ENCODE peak calls at places on chromosomes 16 and 17, in four cellular contexts. V is body of pancreas, Z is foreskin fibroblast, J is GM12878. R is an unnamed sample.
A peak's percentile ranks its signal among the peaks of the same experiment; 100 is the strongest.

GRCh38 chr16:21026846-21027245 is 123.8 kb downstream of the DNAH3 start:
- DNase-seq in V (no peak), Z (no peak), J (no peak), R (no peak)

GRCh38 chr17:73482674-73483293 is 161.5 kb downstream of the SDK2 start:
- DNase-seq in V (no peak), Z (no peak), J (no peak), R (no peak)

GRCh38 chr16:73610605-73611177 is 562.8 kb upstream of the ZFHX3 start:
- DNase-seq in V (no peak), Z (no peak), J (no peak), R (no peak)

GRCh38 chr16:57016301-57016700 is 26.9 kb downstream of the NLRC5 start:
- DNase-seq in V (no peak), Z (peak; percentile 31), J (no peak), R (no peak)

GRCh38 chr17:8946476-8946875 is 19.0 kb downstream of the PIK3R5 start:
- DNase-seq in V (no peak), Z (no peak), J (no peak), R (no peak)

GRCh38 chr17:38967290-38967738 is at the start of gene FBXO47:
- DNase-seq in V (peak; percentile 91), Z (peak; percentile 94), J (no peak), R (no peak)

GRCh38 chr16:49556252-49557069 is 182.9 kb downstream of the C16orf78 start:
- DNase-seq in V (no peak), Z (peak; percentile 38), J (no peak), R (no peak)

GRCh38 chr17:40309938-40310510 is 1.0 kb downstream of the RARA start:
- DNase-seq in V (no peak), Z (peak; percentile 38), J (no peak), R (no peak)

GRCh38 chr16:65105173-65105572 is 16.7 kb downstream of the CDH11 start:
- DNase-seq in V (no peak), Z (no peak), J (no peak), R (no peak)

GRCh38 chr16:66476328-66477027 is 49.4 kb downstream of the BEAN1 start:
- DNase-seq in V (no peak), Z (no peak), J (no peak), R (no peak)

GRCh38 chr16:30853758-30854157 is 40.1 kb downstream of the BCL7C start:
- DNase-seq in V (no peak), Z (peak; percentile 59), J (no peak), R (no peak)
- TF ChIP-seq CTCF in V (no peak), Z (no peak), J (no peak), R (no peak)

GRCh38 chr16:72530434-72530833 is 358.5 kb upstream of the PMFBP1 start:
- DNase-seq in V (no peak), Z (peak; percentile 39), J (no peak), R (peak; percentile 80)
- TF ChIP-seq CTCF in V (no peak), Z (peak; percentile 19), J (no peak), R (peak; percentile 85)

GRCh38 chr17:44267818-44268490 is at the start of gene SLC4A1:
- DNase-seq in V (no peak), Z (no peak), J (no peak), R (no peak)

GRCh38 chr17:44269118-44269794 is 1.3 kb upstream of the SLC4A1 start:
- DNase-seq in V (peak; percentile 20), Z (no peak), J (no peak), R (no peak)

GRCh38 chr17:44263360-44263902 is 4.5 kb downstream of the SLC4A1 start:
- DNase-seq in V (no peak), Z (no peak), J (no peak), R (no peak)

GRCh38 chr17:44267165-44267455 is 825 bp downstream of the SLC4A1 start:
- DNase-seq in V (no peak), Z (no peak), J (no peak), R (no peak)

DNA sequence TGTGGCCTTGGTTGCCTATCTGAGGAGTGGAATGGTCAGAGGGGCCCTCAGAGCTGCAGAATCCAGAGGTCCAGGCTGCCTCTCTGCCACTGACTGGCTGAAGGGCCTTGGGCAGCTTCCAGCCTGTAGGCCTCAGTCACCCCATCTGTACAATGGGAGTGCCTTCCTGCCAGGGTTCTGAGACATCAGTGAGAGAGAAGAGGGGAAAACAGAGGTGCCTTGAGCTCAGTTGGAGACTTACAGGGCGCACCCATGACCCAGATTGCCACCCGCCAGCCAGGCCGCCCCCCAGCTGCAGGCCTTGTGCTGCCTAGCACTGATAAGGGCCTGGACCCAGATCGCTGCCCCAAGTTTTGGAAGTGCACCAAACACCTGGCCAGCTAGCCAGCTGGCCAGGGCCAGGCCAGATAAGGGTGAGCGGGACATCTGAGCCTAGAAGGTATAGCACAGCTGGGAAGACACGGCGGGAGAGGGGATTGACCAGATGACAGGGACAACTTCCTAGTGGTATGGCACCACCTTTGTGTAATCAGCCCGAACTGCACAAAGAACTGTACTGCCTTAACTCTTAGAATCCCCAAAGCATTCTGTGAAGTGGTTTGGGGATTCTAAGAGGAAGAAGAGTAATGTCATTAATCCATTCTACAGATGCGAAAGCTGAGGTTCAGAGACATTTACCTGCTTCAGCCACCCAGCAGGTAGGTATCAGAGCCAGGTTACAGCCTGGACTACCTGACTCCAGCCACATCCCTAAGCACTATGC is 1.4 kb downstream of the SLC4A1 start:
- DNase-seq in V (no peak), Z (peak; percentile 12), J (no peak), R (no peak)
- TF ChIP-seq CTCF in V (peak; percentile 18), Z (no peak), J (peak; percentile 10), R (no peak)

GRCh38 chr16:16082255-16082654 is 132.8 kb downstream of the ABCC1 start:
- DNase-seq in V (no peak), Z (no peak), J (no peak), R (no peak)
- TF ChIP-seq CTCF in V (no peak), Z (no peak), J (no peak), R (no peak)

R was measured in HFFc6.